ENCODE peak calls at places on chromosomes 13 and 19, in eight cellular contexts. One of them, this sample, is unnamed.

GRCh38 chr19:39472746-39473442 is 7.7 kb upstream of the TIMM50 start:
- DNase-seq in PC-9: no peak
- DNase-seq in body of pancreas: no peak
- DNase-seq in tibial artery: no peak
- DNase-seq in endodermal cell: no peak
- DNase-seq in Peyer's patch: no peak
- DNase-seq in CD8-positive, alpha-beta memory T cell: no peak
- DNase-seq in Panc1: no peak
- DNase-seq in this sample: no peak

GRCh38 chr19:23075031-23075733 is 41.6 kb upstream of the ZNF730 start:
- DNase-seq in PC-9: peak; percentile 53
- DNase-seq in body of pancreas: peak; percentile 43
- DNase-seq in tibial artery: no peak
- DNase-seq in endodermal cell: peak; percentile 98
- DNase-seq in Peyer's patch: peak; percentile 55
- DNase-seq in CD8-positive, alpha-beta memory T cell: no peak
- DNase-seq in Panc1: no peak
- DNase-seq in this sample: no peak

GRCh38 chr19:33751386-33751770 is 45.3 kb upstream of the KCTD15 start:
- DNase-seq in PC-9: no peak
- DNase-seq in body of pancreas: no peak
- DNase-seq in tibial artery: no peak
- DNase-seq in endodermal cell: no peak
- DNase-seq in Peyer's patch: no peak
- DNase-seq in CD8-positive, alpha-beta memory T cell: no peak
- DNase-seq in Panc1: no peak
- DNase-seq in this sample: no peak

GRCh38 chr13:102042746-102043145 is 359.1 kb downstream of the FGF14 start:
- DNase-seq in PC-9: no peak
- DNase-seq in body of pancreas: no peak
- DNase-seq in tibial artery: no peak
- DNase-seq in endodermal cell: no peak
- DNase-seq in Peyer's patch: no peak
- DNase-seq in CD8-positive, alpha-beta memory T cell: no peak
- DNase-seq in Panc1: no peak
- DNase-seq in this sample: no peak

GRCh38 chr13:61040180-61040579 is 375.5 kb downstream of the PCDH20 start:
- DNase-seq in PC-9: no peak
- DNase-seq in body of pancreas: no peak
- DNase-seq in tibial artery: no peak
- DNase-seq in endodermal cell: no peak
- DNase-seq in Peyer's patch: no peak
- DNase-seq in CD8-positive, alpha-beta memory T cell: no peak
- DNase-seq in Panc1: no peak
- DNase-seq in this sample: no peak

GRCh38 chr13:102707465-102707864 is 12.6 kb upstream of the METTL21C start:
- DNase-seq in PC-9: peak; percentile 70
- DNase-seq in body of pancreas: no peak
- DNase-seq in tibial artery: no peak
- DNase-seq in endodermal cell: no peak
- DNase-seq in Peyer's patch: no peak
- DNase-seq in CD8-positive, alpha-beta memory T cell: no peak
- DNase-seq in Panc1: no peak
- DNase-seq in this sample: no peak

GRCh38 chr19:9941236-9941635 is 4.9 kb upstream of the OLFM2 start:
- DNase-seq in PC-9: no peak
- DNase-seq in body of pancreas: no peak
- DNase-seq in tibial artery: no peak
- DNase-seq in endodermal cell: no peak
- DNase-seq in Peyer's patch: no peak
- DNase-seq in CD8-positive, alpha-beta memory T cell: no peak
- DNase-seq in Panc1: no peak
- DNase-seq in this sample: no peak

GRCh38 chr13:29935309-29935981 is 85.0 kb upstream of the UBL3 start:
- DNase-seq in PC-9: no peak
- DNase-seq in body of pancreas: no peak
- DNase-seq in tibial artery: no peak
- DNase-seq in endodermal cell: no peak
- DNase-seq in Peyer's patch: no peak
- DNase-seq in CD8-positive, alpha-beta memory T cell: peak; percentile 84
- DNase-seq in Panc1: no peak
- DNase-seq in this sample: peak; percentile 48

GRCh38 chr13:114078501-114079451 is 53.6 kb downstream of the RASA3 start:
- DNase-seq in PC-9: peak; percentile 90
- DNase-seq in body of pancreas: no peak
- DNase-seq in tibial artery: peak; percentile 68
- DNase-seq in endodermal cell: peak; percentile 49
- DNase-seq in Peyer's patch: peak; percentile 50
- DNase-seq in CD8-positive, alpha-beta memory T cell: no peak
- DNase-seq in Panc1: no peak
- DNase-seq in this sample: peak; percentile 36

GRCh38 chr19:15316498-15316897 is 15.8 kb downstream of the BRD4 start:
- DNase-seq in PC-9: no peak
- DNase-seq in body of pancreas: no peak
- DNase-seq in tibial artery: no peak
- DNase-seq in endodermal cell: no peak
- DNase-seq in Peyer's patch: no peak
- DNase-seq in CD8-positive, alpha-beta memory T cell: no peak
- DNase-seq in Panc1: no peak
- DNase-seq in this sample: no peak

GRCh38 chr19:46732966-46733692 is 12.7 kb upstream of the FKRP start:
- DNase-seq in PC-9: peak; percentile 75
- DNase-seq in body of pancreas: no peak
- DNase-seq in tibial artery: no peak
- DNase-seq in endodermal cell: no peak
- DNase-seq in Peyer's patch: peak; percentile 37
- DNase-seq in CD8-positive, alpha-beta memory T cell: no peak
- DNase-seq in Panc1: no peak
- DNase-seq in this sample: no peak

GRCh38 chr13:27926644-27927434 is 7.0 kb downstream of the PDX1 start:
- DNase-seq in PC-9: no peak
- DNase-seq in body of pancreas: peak; percentile 50
- DNase-seq in tibial artery: no peak
- DNase-seq in endodermal cell: peak; percentile 75
- DNase-seq in Peyer's patch: no peak
- DNase-seq in CD8-positive, alpha-beta memory T cell: no peak
- DNase-seq in Panc1: no peak
- DNase-seq in this sample: no peak

DNA sequence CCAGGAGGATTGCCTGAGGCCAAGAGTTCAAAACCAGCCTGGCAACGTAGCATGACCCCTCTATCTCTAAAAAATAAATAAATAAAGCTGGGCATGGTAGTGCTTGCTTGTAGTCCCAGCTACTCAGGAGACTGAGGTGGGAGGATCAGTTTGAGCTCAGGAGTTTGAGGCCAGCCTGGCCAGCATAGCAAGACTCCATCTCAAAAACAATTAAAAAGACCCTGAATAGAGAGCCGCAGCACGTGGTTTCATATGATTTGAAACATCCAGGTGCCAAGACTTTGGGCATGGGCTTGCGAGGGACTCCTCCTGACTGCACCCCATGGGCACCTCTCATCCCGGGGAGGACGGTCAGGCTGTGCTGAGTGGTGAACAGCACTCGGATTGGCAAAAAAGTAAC is 63.9 kb downstream of the ZIC5 start:
- DNase-seq in PC-9: no peak
- DNase-seq in body of pancreas: no peak
- DNase-seq in tibial artery: no peak
- DNase-seq in endodermal cell: no peak
- DNase-seq in Peyer's patch: no peak
- DNase-seq in CD8-positive, alpha-beta memory T cell: no peak
- DNase-seq in Panc1: no peak
- DNase-seq in this sample: no peak
- H3K27me3 ChIP-seq in PC-9: no peaks in the 10 kb centered on the region
- H3K27me3 ChIP-seq in body of pancreas: no peaks in the 10 kb centered on the region
- H3K27me3 ChIP-seq in tibial artery: no peaks in the 10 kb centered on the region
- H3K27me3 ChIP-seq in endodermal cell: no peaks in the 10 kb centered on the region
- H3K27me3 ChIP-seq in Peyer's patch: no peaks in the 10 kb centered on the region
- H3K27me3 ChIP-seq in CD8-positive, alpha-beta memory T cell: peaks cover 4% of the 10 kb centered on the region
- H3K27me3 ChIP-seq in Panc1: no peaks in the 10 kb centered on the region
- H3K27me3 ChIP-seq in this sample: peaks cover 2% of the 10 kb centered on the region

GRCh38 chr13:100090861-100091260 is 2.0 kb downstream of the PCCA start:
- DNase-seq in PC-9: no peak
- DNase-seq in body of pancreas: no peak
- DNase-seq in tibial artery: no peak
- DNase-seq in endodermal cell: no peak
- DNase-seq in Peyer's patch: no peak
- DNase-seq in CD8-positive, alpha-beta memory T cell: no peak
- DNase-seq in Panc1: no peak
- DNase-seq in this sample: no peak

GRCh38 chr13:100089633-100090032 is 740 bp downstream of the PCCA start:
- DNase-seq in PC-9: no peak
- DNase-seq in body of pancreas: peak; percentile 18
- DNase-seq in tibial artery: no peak
- DNase-seq in endodermal cell: no peak
- DNase-seq in Peyer's patch: no peak
- DNase-seq in CD8-positive, alpha-beta memory T cell: peak; percentile 20
- DNase-seq in Panc1: no peak
- DNase-seq in this sample: no peak

GRCh38 chr13:100088282-100088647 is 628 bp upstream of the PCCA start:
- DNase-seq in PC-9: no peak
- DNase-seq in body of pancreas: no peak
- DNase-seq in tibial artery: no peak
- DNase-seq in endodermal cell: peak; percentile 55
- DNase-seq in Peyer's patch: no peak
- DNase-seq in CD8-positive, alpha-beta memory T cell: no peak
- DNase-seq in Panc1: no peak
- DNase-seq in this sample: no peak

GRCh38 chr13:100088648-100089601 is at the start of gene PCCA:
- DNase-seq in PC-9: peak; percentile 90
- DNase-seq in body of pancreas: peak; percentile 94
- DNase-seq in tibial artery: peak; percentile 97
- DNase-seq in endodermal cell: peak; percentile 99
- DNase-seq in Peyer's patch: peak; percentile 95
- DNase-seq in CD8-positive, alpha-beta memory T cell: peak; percentile 56
- DNase-seq in Panc1: peak; percentile 45
- DNase-seq in this sample: peak; percentile 95
- H3K27ac ChIP-seq in PC-9: no peak within 1 kb of the TSS
- H3K27ac ChIP-seq in body of pancreas: peak within 1 kb of the TSS; percentile 81
- H3K27ac ChIP-seq in tibial artery: peak within 1 kb of the TSS; percentile 79
- H3K27ac ChIP-seq in endodermal cell: peak within 1 kb of the TSS; percentile 52
- H3K27ac ChIP-seq in Peyer's patch: peak within 1 kb of the TSS; percentile 79
- H3K27ac ChIP-seq in CD8-positive, alpha-beta memory T cell: peak within 1 kb of the TSS; percentile 56
- H3K27ac ChIP-seq in Panc1: peak within 1 kb of the TSS; percentile 86
- H3K27ac ChIP-seq in this sample: peak within 1 kb of the TSS; percentile 91

DNA sequence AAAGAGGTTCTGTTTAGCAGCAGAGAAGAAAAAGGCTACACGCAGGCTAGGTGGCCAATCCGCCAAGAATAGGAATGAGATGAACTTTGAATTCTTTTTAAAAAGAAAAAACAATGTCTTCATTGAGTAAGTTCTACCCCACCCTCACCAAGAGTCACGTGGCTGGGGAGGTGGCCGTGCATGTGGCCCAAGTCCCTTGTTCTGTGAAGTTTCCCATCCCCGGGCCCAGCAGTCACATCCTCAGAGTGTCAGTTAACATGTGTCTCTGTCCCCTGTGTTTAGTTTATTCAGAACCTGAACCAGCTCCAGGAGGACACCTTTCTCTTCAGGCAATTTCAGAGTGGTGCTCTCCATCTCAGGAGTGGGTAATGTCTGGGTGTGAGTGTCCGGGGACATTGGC is 57.1 kb upstream of the MCF2L start:
- DNase-seq in PC-9: no peak
- DNase-seq in body of pancreas: no peak
- DNase-seq in tibial artery: no peak
- DNase-seq in endodermal cell: no peak
- DNase-seq in Peyer's patch: no peak
- DNase-seq in CD8-positive, alpha-beta memory T cell: no peak
- DNase-seq in Panc1: no peak
- DNase-seq in this sample: no peak
- H3K27me3 ChIP-seq in PC-9: peaks cover 99% of the 10 kb centered on the region
- H3K27me3 ChIP-seq in body of pancreas: no peaks in the 10 kb centered on the region
- H3K27me3 ChIP-seq in tibial artery: no peaks in the 10 kb centered on the region
- H3K27me3 ChIP-seq in endodermal cell: no peaks in the 10 kb centered on the region
- H3K27me3 ChIP-seq in Peyer's patch: no peaks in the 10 kb centered on the region
- H3K27me3 ChIP-seq in CD8-positive, alpha-beta memory T cell: no peaks in the 10 kb centered on the region
- H3K27me3 ChIP-seq in Panc1: no peaks in the 10 kb centered on the region
- H3K27me3 ChIP-seq in this sample: no peaks in the 10 kb centered on the region

GRCh38 chr19:802888-803561 is 5.8 kb downstream of the PTBP1 start:
- DNase-seq in PC-9: no peak
- DNase-seq in body of pancreas: no peak
- DNase-seq in tibial artery: no peak
- DNase-seq in endodermal cell: no peak
- DNase-seq in Peyer's patch: no peak
- DNase-seq in CD8-positive, alpha-beta memory T cell: no peak
- DNase-seq in Panc1: no peak
- DNase-seq in this sample: no peak

GRCh38 chr19:801861-802496 is 4.7 kb downstream of the PTBP1 start:
- DNase-seq in PC-9: no peak
- DNase-seq in body of pancreas: no peak
- DNase-seq in tibial artery: no peak
- DNase-seq in endodermal cell: no peak
- DNase-seq in Peyer's patch: no peak
- DNase-seq in CD8-positive, alpha-beta memory T cell: no peak
- DNase-seq in Panc1: no peak
- DNase-seq in this sample: peak; percentile 60

GRCh38 chr19:800360-801029 is 3.2 kb downstream of the PTBP1 start:
- DNase-seq in PC-9: peak; percentile 71
- DNase-seq in body of pancreas: peak; percentile 74
- DNase-seq in tibial artery: no peak
- DNase-seq in endodermal cell: peak; percentile 54
- DNase-seq in Peyer's patch: peak; percentile 70
- DNase-seq in CD8-positive, alpha-beta memory T cell: no peak
- DNase-seq in Panc1: no peak
- DNase-seq in this sample: peak; percentile 69

GRCh38 chr19:802497-802887 is 5.2 kb downstream of the PTBP1 start:
- DNase-seq in PC-9: no peak
- DNase-seq in body of pancreas: no peak
- DNase-seq in tibial artery: no peak
- DNase-seq in endodermal cell: no peak
- DNase-seq in Peyer's patch: no peak
- DNase-seq in CD8-positive, alpha-beta memory T cell: no peak
- DNase-seq in Panc1: no peak
- DNase-seq in this sample: no peak

GRCh38 chr19:801030-801860 is 4.0 kb downstream of the PTBP1 start:
- DNase-seq in PC-9: no peak
- DNase-seq in body of pancreas: peak; percentile 84
- DNase-seq in tibial artery: peak; percentile 94
- DNase-seq in endodermal cell: peak; percentile 55
- DNase-seq in Peyer's patch: no peak
- DNase-seq in CD8-positive, alpha-beta memory T cell: no peak
- DNase-seq in Panc1: no peak
- DNase-seq in this sample: peak; percentile 84
- H3K27ac ChIP-seq in PC-9: peak overlapping the region; percentile 72
- H3K27ac ChIP-seq in body of pancreas: peak overlapping the region; percentile 97
- H3K27ac ChIP-seq in tibial artery: peak overlapping the region; percentile 54
- H3K27ac ChIP-seq in endodermal cell: peak overlapping the region; percentile 84
- H3K27ac ChIP-seq in Peyer's patch: peak overlapping the region; percentile 57
- H3K27ac ChIP-seq in CD8-positive, alpha-beta memory T cell: no peak overlapping the region
- H3K27ac ChIP-seq in Panc1: peak overlapping the region; percentile 89
- H3K27ac ChIP-seq in this sample: peak overlapping the region; percentile 54

DNA sequence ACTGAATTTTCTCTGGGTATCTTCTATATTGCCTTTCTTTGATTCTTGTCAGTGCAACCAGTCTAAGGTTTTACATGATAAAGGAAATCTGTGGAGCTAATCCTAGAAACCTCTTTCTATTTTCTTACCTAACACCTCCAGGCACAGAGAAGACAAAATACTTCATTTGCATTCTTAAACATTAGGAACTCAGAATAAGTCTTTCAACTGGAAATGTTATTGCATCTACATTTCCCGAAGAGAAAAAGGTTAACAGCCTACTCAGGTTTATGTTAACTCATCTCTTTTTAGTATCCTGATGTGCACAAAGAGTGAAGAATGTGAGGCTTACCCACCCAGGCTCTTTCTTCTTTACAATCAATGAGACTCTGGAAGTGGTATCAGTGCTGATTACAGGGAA is 106.7 kb downstream of the PCCA start:
- DNase-seq in PC-9: no peak
- DNase-seq in body of pancreas: no peak
- DNase-seq in tibial artery: no peak
- DNase-seq in endodermal cell: no peak
- DNase-seq in Peyer's patch: no peak
- DNase-seq in CD8-positive, alpha-beta memory T cell: no peak
- DNase-seq in Panc1: no peak
- DNase-seq in this sample: no peak
- H3K27me3 ChIP-seq in PC-9: no peaks in the 10 kb centered on the region
- H3K27me3 ChIP-seq in body of pancreas: no peaks in the 10 kb centered on the region
- H3K27me3 ChIP-seq in tibial artery: no peaks in the 10 kb centered on the region
- H3K27me3 ChIP-seq in endodermal cell: no peaks in the 10 kb centered on the region
- H3K27me3 ChIP-seq in Peyer's patch: no peaks in the 10 kb centered on the region
- H3K27me3 ChIP-seq in CD8-positive, alpha-beta memory T cell: no peaks in the 10 kb centered on the region
- H3K27me3 ChIP-seq in Panc1: no peaks in the 10 kb centered on the region
- H3K27me3 ChIP-seq in this sample: no peaks in the 10 kb centered on the region